ENCODE peak calls at places on chromosomes 11 and 22, in ten cellular contexts. U is ovary, T is tibial nerve, F is A549, L is stomach, W is H1, X is sigmoid colon, H is upper lobe of left lung, A is SK-N-SH, Z is suprapubic skin. V is an unnamed sample.

GRCh38 chr11:86919557-86920210 is 35.5 kb downstream of the FZD4 start:
- DNase-seq in F (peak), W (no peak), U (no peak), L (no peak), H (no peak), X (no peak), A (peak), Z (no peak), T (no peak), V (no peak)

GRCh38 chr11:9002920-9003572 is 755 bp downstream of the NRIP3 start:
- DNase-seq in F (no peak), T (no peak), Z (no peak), X (no peak), A (no peak), H (no peak), L (no peak), W (no peak), U (no peak), V (no peak)

GRCh38 chr11:29159552-29160465 is 857.0 kb downstream of the KCNA4 start:
- DNase-seq in X (no peak), Z (no peak), T (no peak), F (peak), A (peak), L (peak), W (peak), U (no peak), H (peak), V (peak)

GRCh38 chr22:46035380-46035741 is 58.4 kb upstream of the WNT7B start:
- DNase-seq in L (no peak), T (no peak), Z (no peak), F (no peak), H (no peak), W (no peak), U (no peak), A (no peak), X (no peak), V (no peak)

GRCh38 chr11:66324626-66325025 is 7.8 kb upstream of the CD248 start:
- DNase-seq in H (no peak), F (no peak), X (no peak), L (no peak), A (peak), W (no peak), U (peak), Z (no peak), T (no peak), V (no peak)

GRCh38 chr11:87832216-87832615 is 343.0 kb downstream of the RAB38 start:
- DNase-seq in W (no peak), Z (no peak), X (no peak), U (no peak), L (no peak), H (no peak), T (no peak), F (no peak), A (no peak), V (no peak)

GRCh38 chr22:19287076-19287724 is 4.3 kb downstream of the CLTCL1 start:
- DNase-seq in W (no peak), X (no peak), A (no peak), T (no peak), H (no peak), Z (no peak), L (no peak), U (no peak), F (peak), V (no peak)

GRCh38 chr11:33214187-33214586 is 43.0 kb upstream of the HIPK3 start:
- DNase-seq in A (no peak), W (no peak), U (no peak), H (no peak), L (no peak), F (no peak), T (no peak), X (no peak), Z (no peak), V (no peak)

GRCh38 chr11:104905271-104905670 is 7.0 kb upstream of the CASP12 start:
- DNase-seq in U (no peak), T (no peak), L (no peak), H (no peak), F (peak), A (no peak), X (no peak), Z (no peak), W (no peak), V (no peak)

GRCh38 chr11:12244156-12244555 is 133.2 kb upstream of the PARVA start:
- DNase-seq in Z (no peak), L (no peak), X (no peak), U (no peak), T (no peak), W (no peak), A (no peak), F (no peak), H (no peak), V (no peak)

GRCh38 chr11:124762624-124763155 is 600 bp upstream of the ESAM start:
- DNase-seq in T (no peak), L (no peak), U (no peak), W (no peak), H (no peak), F (peak), A (peak), X (no peak), Z (no peak), V (peak)

GRCh38 chr11:121553806-121554205 is 101.0 kb upstream of the SORL1-AS1 start:
- DNase-seq in T (no peak), H (peak), X (no peak), L (peak), A (no peak), U (peak), F (peak), W (no peak), Z (no peak), V (peak)

GRCh38 chr11:74570266-74571061 is 21.9 kb upstream of the POLD3 start:
- DNase-seq in W (peak), U (peak), F (peak), A (peak), X (no peak), T (no peak), Z (no peak), H (peak), L (peak), V (peak)

DNA sequence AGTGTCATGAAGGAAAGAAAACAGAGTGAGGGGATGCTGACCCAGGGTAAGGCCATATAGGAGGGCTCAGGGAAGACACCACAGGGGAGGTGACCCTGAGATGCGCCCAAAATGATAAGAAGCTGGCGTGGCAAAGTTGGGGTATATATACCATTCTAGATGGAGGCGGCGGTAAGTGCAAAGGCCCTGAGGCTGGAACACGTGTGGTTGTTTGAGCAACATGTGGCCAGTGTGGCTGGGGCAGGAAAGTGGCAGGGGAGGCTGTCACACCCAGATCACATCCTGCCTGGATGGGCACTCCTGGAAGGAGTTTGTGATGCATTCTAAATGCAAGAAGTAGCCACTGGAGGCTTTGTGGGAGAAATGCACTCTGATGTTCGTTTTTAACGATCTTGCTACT is 70.2 kb downstream of the CYTH4 start:
- DNase-seq in L (no peak), U (no peak), Z (no peak), X (no peak), A (no peak), F (no peak), H (no peak), T (no peak), W (no peak), V (no peak)
- H3K4me3 ChIP-seq in L (no peak), U (no peak), Z (no peak), X (no peak), A (no peak), F (no peak), H (no peak), T (no peak), W (no peak), V (no peak)

DNA sequence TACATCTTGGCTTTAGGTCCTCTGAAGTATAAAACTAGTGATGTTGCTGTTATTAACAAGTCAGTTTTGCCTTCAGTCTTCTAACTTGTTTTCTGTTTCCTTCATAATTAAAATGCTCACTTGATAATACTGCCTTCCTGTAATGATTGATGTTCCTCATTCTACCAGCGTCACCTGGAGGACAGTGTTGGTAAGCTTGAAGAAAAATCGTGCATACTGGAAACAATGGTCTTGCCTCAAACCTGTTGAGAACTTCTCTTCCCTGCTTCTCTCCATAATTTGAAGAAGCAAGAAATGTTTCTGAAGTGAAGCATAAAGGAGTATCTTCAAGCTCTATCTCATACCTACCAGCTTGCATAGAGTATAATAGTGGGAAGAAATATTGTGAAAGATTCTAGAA is 3.0 kb downstream of the YWHAH start:
- DNase-seq in Z (no peak), H (no peak), F (peak), T (no peak), U (no peak), X (no peak), W (no peak), L (no peak), A (no peak), V (peak)
- TF ChIP-seq EP300 in Z (no peak), H (no peak), F (no peak), T (no peak), U (no peak), X (no peak), W (no peak), L (no peak), A (no peak), V (no peak)

DNA sequence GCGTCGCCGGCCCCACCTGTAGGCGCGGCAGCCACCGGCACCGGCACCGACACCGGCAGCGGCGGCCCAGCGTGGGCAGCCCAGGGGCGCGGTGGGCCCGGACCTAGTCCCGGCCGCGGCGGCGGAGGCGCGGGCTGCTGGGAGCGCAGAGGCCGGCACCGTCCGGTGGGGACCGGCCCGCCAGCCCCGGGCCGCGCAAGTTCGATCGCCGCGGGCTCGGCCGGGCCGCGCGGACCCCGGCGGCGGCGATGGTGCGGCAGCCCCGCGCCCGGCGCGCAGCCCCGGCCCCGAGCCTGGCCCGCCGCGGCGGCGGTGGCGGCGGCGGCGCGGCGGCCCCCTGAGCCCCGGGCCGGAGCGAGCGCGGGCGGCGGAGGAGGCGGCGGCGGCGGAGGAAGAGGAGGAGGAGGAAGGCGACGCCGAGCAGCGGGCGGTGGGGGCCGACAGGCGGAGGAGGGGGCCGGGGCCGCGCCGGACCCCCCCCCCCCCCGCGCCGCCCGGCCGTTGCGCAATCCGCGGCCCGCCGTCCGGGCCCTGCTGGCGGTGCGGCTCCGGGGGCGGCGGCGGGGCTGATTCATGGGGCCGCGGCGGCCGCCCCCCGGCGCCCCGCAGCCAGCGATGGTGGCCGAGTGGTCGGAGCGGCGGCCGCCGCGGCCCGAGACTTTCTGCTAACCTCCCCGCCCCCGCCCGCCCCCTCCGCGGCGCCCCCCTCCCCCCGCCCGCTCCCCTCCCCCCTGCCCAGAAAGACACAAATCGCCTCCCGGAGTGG is 1251.9 kb downstream of the BRD1 start:
- DNase-seq in A (peak), T (no peak), X (no peak), F (no peak), U (no peak), Z (no peak), H (no peak), L (no peak), W (no peak), V (no peak)
- H3K4me3 ChIP-seq in A (no peak), T (peak), X (no peak), F (peak), U (peak), Z (peak), H (no peak), L (peak), W (peak), V (peak)

DNA sequence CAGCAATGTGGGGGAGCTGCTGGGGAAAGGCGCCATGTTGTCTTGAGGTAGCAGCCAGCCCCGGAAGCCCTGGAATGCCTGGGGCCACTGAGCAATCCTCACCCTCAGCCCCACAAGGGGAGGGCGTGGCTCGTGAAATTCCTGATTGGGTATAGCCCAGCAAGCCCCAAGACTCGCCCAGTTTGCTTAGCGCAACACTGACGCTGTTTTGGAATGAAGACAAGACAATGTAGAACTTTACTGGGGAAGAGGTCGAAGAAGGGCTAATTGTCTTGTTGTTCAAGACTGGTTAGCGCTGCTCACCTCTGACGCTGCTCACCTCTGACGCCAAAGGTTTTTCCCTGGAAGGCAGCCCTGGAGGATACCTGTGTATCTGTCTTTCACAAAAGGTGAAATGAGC is 47.6 kb downstream of the ST3GAL4 start:
- DNase-seq in T (peak), U (peak), L (no peak), Z (peak), W (no peak), A (no peak), H (no peak), X (no peak), F (peak), V (peak)
- TF ChIP-seq EP300 in T (no peak), U (no peak), L (no peak), Z (no peak), W (no peak), A (no peak), H (no peak), X (no peak), F (no peak), V (no peak)

GRCh38 chr11:118212131-118212725 is 12.6 kb downstream of the JAML start:
- DNase-seq in U (no peak), Z (no peak), F (no peak), W (no peak), X (no peak), H (peak), L (peak), T (no peak), A (no peak), V (no peak)
- H3K4me3 ChIP-seq in U (no peak), Z (no peak), F (no peak), W (no peak), X (no peak), H (no peak), L (no peak), T (no peak), A (no peak), V (no peak)

GRCh38 chr11:110691961-110692360 is 20.3 kb downstream of the ARHGAP20 start:
- DNase-seq in U (no peak), L (no peak), A (no peak), Z (no peak), F (no peak), W (no peak), H (no peak), T (no peak), X (no peak), V (no peak)
- TF ChIP-seq EP300 in U (no peak), L (no peak), A (no peak), Z (no peak), F (no peak), W (no peak), H (no peak), T (no peak), X (no peak), V (no peak)

DNA sequence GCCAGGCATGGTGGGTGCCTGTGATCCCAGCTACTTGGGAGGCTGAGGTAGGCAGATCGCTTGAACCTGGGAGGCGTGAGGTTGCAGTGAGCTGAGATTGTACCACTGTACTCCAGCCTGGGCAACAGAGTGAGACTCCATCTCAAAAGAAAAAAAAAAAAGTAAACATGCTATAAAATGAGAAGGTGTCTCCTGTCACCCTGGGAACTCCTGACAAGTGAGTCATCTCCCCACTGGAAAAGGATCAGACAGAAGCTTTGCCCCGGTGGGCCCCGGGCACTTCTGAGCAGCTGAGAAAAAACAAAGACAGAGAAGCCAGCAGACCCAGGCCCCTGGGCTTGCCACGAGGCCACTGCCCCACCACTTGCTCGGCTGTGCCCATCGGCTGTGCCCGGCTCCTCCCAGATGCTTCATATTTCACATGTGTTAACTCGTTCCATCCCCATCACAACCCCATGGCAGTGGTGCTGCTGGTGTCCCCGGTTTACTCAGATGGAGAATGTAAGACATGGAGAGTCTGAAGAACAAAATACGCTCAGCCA is 22.3 kb downstream of the TTLL1 start:
- DNase-seq in W (no peak), A (no peak), Z (no peak), H (no peak), F (no peak), U (no peak), L (no peak), X (no peak), T (no peak), V (no peak)
- H3K4me3 ChIP-seq in W (no peak), A (no peak), Z (no peak), H (no peak), F (no peak), U (no peak), L (no peak), X (no peak), T (no peak), V (no peak)

V was measured in transverse colon.